ENCODE peak calls at places on chromosomes 16 and 17, in ten cellular contexts. One of them, this sample, is unnamed.

GRCh38 chr16:1119766-1120611 is 23.9 kb upstream of the C1QTNF8 start:
- DNase-seq in ascending aorta: no peak
- DNase-seq in AG04450: no peak
- DNase-seq in left ventricle myocardium inferior: no peak
- DNase-seq in neuronal stem cell: no peak
- DNase-seq in OCI-LY7: peak; percentile 46
- DNase-seq in AG10803: no peak
- DNase-seq in A549: no peak
- DNase-seq in lung: no peak
- DNase-seq in fibroblast of lung: no peak
- DNase-seq in this sample: no peak

GRCh38 chr16:582218-582613 is 7.7 kb upstream of the RAB40C start:
- DNase-seq in left ventricle myocardium inferior: no peak
- DNase-seq in A549: no peak
- DNase-seq in AG04450: no peak
- DNase-seq in OCI-LY7: no peak
- DNase-seq in ascending aorta: no peak
- DNase-seq in AG10803: no peak
- DNase-seq in neuronal stem cell: no peak
- DNase-seq in lung: no peak
- DNase-seq in fibroblast of lung: no peak
- DNase-seq in this sample: no peak

GRCh38 chr16:68084504-68085258 is 489 bp upstream of the NFATC3 start:
- DNase-seq in A549: peak; percentile 73
- DNase-seq in neuronal stem cell: peak; percentile 96
- DNase-seq in ascending aorta: peak; percentile 95
- DNase-seq in fibroblast of lung: peak; percentile 82
- DNase-seq in OCI-LY7: peak; percentile 93
- DNase-seq in left ventricle myocardium inferior: peak; percentile 92
- DNase-seq in lung: peak; percentile 89
- DNase-seq in AG04450: no peak
- DNase-seq in AG10803: peak; percentile 69
- DNase-seq in this sample: no peak

GRCh38 chr17:7885357-7886226 is 3.0 kb upstream of the CHD3 start:
- DNase-seq in A549: peak; percentile 48
- DNase-seq in ascending aorta: peak; percentile 72
- DNase-seq in neuronal stem cell: peak; percentile 70
- DNase-seq in left ventricle myocardium inferior: peak; percentile 36
- DNase-seq in AG04450: no peak
- DNase-seq in OCI-LY7: peak; percentile 68
- DNase-seq in AG10803: no peak
- DNase-seq in lung: peak; percentile 59
- DNase-seq in fibroblast of lung: peak; percentile 32
- DNase-seq in this sample: peak; percentile 43

GRCh38 chr17:61407211-61407911 is 7.7 kb downstream of the TBX2 start:
- DNase-seq in AG10803: no peak
- DNase-seq in fibroblast of lung: peak; percentile 51
- DNase-seq in OCI-LY7: no peak
- DNase-seq in ascending aorta: peak; percentile 58
- DNase-seq in neuronal stem cell: no peak
- DNase-seq in lung: no peak
- DNase-seq in left ventricle myocardium inferior: no peak
- DNase-seq in AG04450: no peak
- DNase-seq in A549: no peak
- DNase-seq in this sample: no peak

GRCh38 chr17:40820228-40820838 is 2.1 kb downstream of the KRT10 start:
- DNase-seq in A549: no peak
- DNase-seq in neuronal stem cell: no peak
- DNase-seq in AG10803: no peak
- DNase-seq in fibroblast of lung: no peak
- DNase-seq in OCI-LY7: no peak
- DNase-seq in left ventricle myocardium inferior: no peak
- DNase-seq in lung: no peak
- DNase-seq in AG04450: no peak
- DNase-seq in ascending aorta: no peak
- DNase-seq in this sample: no peak

GRCh38 chr16:54006693-54007092 is 279.9 kb downstream of the IRX3 start:
- DNase-seq in lung: no peak
- DNase-seq in A549: no peak
- DNase-seq in AG10803: no peak
- DNase-seq in left ventricle myocardium inferior: no peak
- DNase-seq in OCI-LY7: no peak
- DNase-seq in neuronal stem cell: no peak
- DNase-seq in AG04450: no peak
- DNase-seq in fibroblast of lung: no peak
- DNase-seq in ascending aorta: no peak
- DNase-seq in this sample: no peak

GRCh38 chr17:37294888-37295287 is 80.9 kb upstream of the C17orf78 start:
- DNase-seq in OCI-LY7: no peak
- DNase-seq in ascending aorta: no peak
- DNase-seq in A549: no peak
- DNase-seq in lung: no peak
- DNase-seq in neuronal stem cell: no peak
- DNase-seq in left ventricle myocardium inferior: no peak
- DNase-seq in fibroblast of lung: no peak
- DNase-seq in AG04450: no peak
- DNase-seq in AG10803: no peak
- DNase-seq in this sample: no peak

GRCh38 chr16:23803591-23804123 is 32.1 kb upstream of the PRKCB start:
- DNase-seq in neuronal stem cell: peak; percentile 26
- DNase-seq in A549: peak; percentile 60
- DNase-seq in AG04450: no peak
- DNase-seq in ascending aorta: peak; percentile 64
- DNase-seq in fibroblast of lung: peak; percentile 16
- DNase-seq in left ventricle myocardium inferior: peak; percentile 20
- DNase-seq in lung: peak; percentile 48
- DNase-seq in OCI-LY7: peak; percentile 87
- DNase-seq in AG10803: peak; percentile 8
- DNase-seq in this sample: no peak

GRCh38 chr17:40122944-40123810 is 1.4 kb downstream of the MSL1 start:
- DNase-seq in lung: peak; percentile 55
- DNase-seq in AG04450: no peak
- DNase-seq in left ventricle myocardium inferior: peak; percentile 45
- DNase-seq in OCI-LY7: peak; percentile 73
- DNase-seq in fibroblast of lung: peak; percentile 45
- DNase-seq in neuronal stem cell: no peak
- DNase-seq in AG10803: peak; percentile 34
- DNase-seq in A549: peak; percentile 72
- DNase-seq in ascending aorta: no peak
- DNase-seq in this sample: no peak

GRCh38 chr16:926715-927114 is 44.1 kb downstream of the LMF1 start:
- DNase-seq in OCI-LY7: no peak
- DNase-seq in AG04450: no peak
- DNase-seq in AG10803: no peak
- DNase-seq in left ventricle myocardium inferior: no peak
- DNase-seq in neuronal stem cell: no peak
- DNase-seq in fibroblast of lung: no peak
- DNase-seq in lung: no peak
- DNase-seq in A549: no peak
- DNase-seq in ascending aorta: no peak
- DNase-seq in this sample: no peak

GRCh38 chr17:8965394-8966168 is at the start of gene PIK3R5:
- DNase-seq in AG10803: no peak
- DNase-seq in ascending aorta: no peak
- DNase-seq in lung: peak; percentile 68
- DNase-seq in OCI-LY7: peak; percentile 77
- DNase-seq in left ventricle myocardium inferior: peak; percentile 50
- DNase-seq in AG04450: no peak
- DNase-seq in A549: no peak
- DNase-seq in neuronal stem cell: peak; percentile 40
- DNase-seq in fibroblast of lung: no peak
- DNase-seq in this sample: no peak

GRCh38 chr17:2137342-2138098 is 82.6 kb downstream of the HIC1 start:
- DNase-seq in neuronal stem cell: peak; percentile 64
- DNase-seq in A549: no peak
- DNase-seq in AG10803: peak; percentile 83
- DNase-seq in left ventricle myocardium inferior: no peak
- DNase-seq in fibroblast of lung: peak; percentile 82
- DNase-seq in OCI-LY7: peak; percentile 66
- DNase-seq in AG04450: no peak
- DNase-seq in ascending aorta: no peak
- DNase-seq in lung: no peak
- DNase-seq in this sample: peak; percentile 47

GRCh38 chr17:49223517-49224197 is 6.9 kb downstream of the PHOSPHO1 start:
- DNase-seq in left ventricle myocardium inferior: peak; percentile 63
- DNase-seq in lung: peak; percentile 57
- DNase-seq in ascending aorta: no peak
- DNase-seq in AG04450: no peak
- DNase-seq in fibroblast of lung: no peak
- DNase-seq in OCI-LY7: peak; percentile 59
- DNase-seq in A549: peak; percentile 52
- DNase-seq in AG10803: no peak
- DNase-seq in neuronal stem cell: peak; percentile 67
- DNase-seq in this sample: no peak

GRCh38 chr16:29664133-29664912 is 1.3 kb downstream of the SPN start:
- DNase-seq in ascending aorta: no peak
- DNase-seq in lung: no peak
- DNase-seq in neuronal stem cell: no peak
- DNase-seq in AG04450: no peak
- DNase-seq in fibroblast of lung: no peak
- DNase-seq in OCI-LY7: peak; percentile 83
- DNase-seq in left ventricle myocardium inferior: no peak
- DNase-seq in A549: no peak
- DNase-seq in AG10803: no peak
- DNase-seq in this sample: no peak

GRCh38 chr17:378068-378467 is 25.5 kb upstream of the RPH3AL start:
- DNase-seq in AG04450: no peak
- DNase-seq in left ventricle myocardium inferior: no peak
- DNase-seq in neuronal stem cell: no peak
- DNase-seq in lung: no peak
- DNase-seq in OCI-LY7: no peak
- DNase-seq in AG10803: no peak
- DNase-seq in ascending aorta: no peak
- DNase-seq in fibroblast of lung: no peak
- DNase-seq in A549: no peak
- DNase-seq in this sample: no peak

GRCh38 chr17:21278304-21279197 is 6.0 kb upstream of the MAP2K3 start:
- DNase-seq in lung: peak; percentile 77
- DNase-seq in OCI-LY7: peak; percentile 85
- DNase-seq in AG10803: peak; percentile 52
- DNase-seq in A549: no peak
- DNase-seq in fibroblast of lung: no peak
- DNase-seq in left ventricle myocardium inferior: peak; percentile 20
- DNase-seq in AG04450: no peak
- DNase-seq in ascending aorta: no peak
- DNase-seq in neuronal stem cell: no peak
- DNase-seq in this sample: no peak
- H3K4me3 ChIP-seq in lung: no peak overlapping the region
- H3K4me3 ChIP-seq in OCI-LY7: no peak overlapping the region
- H3K4me3 ChIP-seq in AG10803: no peak overlapping the region
- H3K4me3 ChIP-seq in A549: no peak overlapping the region
- H3K4me3 ChIP-seq in fibroblast of lung: no peak overlapping the region
- H3K4me3 ChIP-seq in left ventricle myocardium inferior: no peak overlapping the region
- H3K4me3 ChIP-seq in AG04450: no peak overlapping the region
- H3K4me3 ChIP-seq in ascending aorta: no peak overlapping the region
- H3K4me3 ChIP-seq in neuronal stem cell: no peak overlapping the region
- H3K4me3 ChIP-seq in this sample: no peak overlapping the region

DNA sequence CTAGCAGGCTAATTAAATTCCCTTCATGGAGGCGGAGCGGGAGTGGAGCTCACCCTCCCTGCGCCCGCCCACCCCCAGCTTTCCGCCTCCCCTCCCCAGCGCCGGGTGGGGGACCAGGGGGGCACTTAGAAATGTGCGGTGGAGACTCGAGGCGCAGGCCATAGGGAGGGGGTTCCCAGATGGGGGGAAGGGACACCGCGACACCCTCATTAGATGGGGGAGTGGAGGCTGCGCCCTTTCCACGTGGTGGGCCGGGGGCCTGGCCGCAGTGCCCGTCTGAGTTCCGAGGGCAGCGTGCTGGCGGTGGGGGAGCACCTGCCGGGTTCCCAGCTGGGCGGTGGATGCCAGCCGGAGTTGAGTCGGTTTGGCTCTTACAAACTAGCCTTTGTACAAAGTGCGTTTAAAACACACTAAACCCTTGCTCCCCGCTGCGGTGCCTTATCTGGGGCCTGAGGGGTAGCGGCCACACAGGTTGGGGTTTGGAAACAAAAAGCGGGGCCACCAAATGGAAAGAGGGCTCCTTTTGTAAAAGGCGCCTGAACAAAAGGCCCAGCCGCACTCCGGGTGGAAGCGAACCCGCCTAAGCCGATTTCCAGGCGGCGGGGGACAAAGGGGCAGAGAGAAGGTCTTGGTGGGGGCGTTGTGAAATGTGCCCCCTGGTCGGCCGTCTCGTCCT is 1.4 kb downstream of the GSE1 start:
- DNase-seq in left ventricle myocardium inferior: no peak
- DNase-seq in A549: no peak
- DNase-seq in AG04450: no peak
- DNase-seq in fibroblast of lung: no peak
- DNase-seq in OCI-LY7: peak; percentile 29
- DNase-seq in lung: no peak
- DNase-seq in AG10803: no peak
- DNase-seq in neuronal stem cell: peak; percentile 72
- DNase-seq in ascending aorta: no peak
- DNase-seq in this sample: no peak
- H3K4me3 ChIP-seq in left ventricle myocardium inferior: peak overlapping the region; percentile 82
- H3K4me3 ChIP-seq in A549: peak overlapping the region; percentile 96
- H3K4me3 ChIP-seq in AG04450: peak overlapping the region; percentile 59
- H3K4me3 ChIP-seq in fibroblast of lung: no peak overlapping the region
- H3K4me3 ChIP-seq in OCI-LY7: peak overlapping the region; percentile 76
- H3K4me3 ChIP-seq in lung: peak overlapping the region; percentile 19
- H3K4me3 ChIP-seq in AG10803: peak overlapping the region; percentile 65
- H3K4me3 ChIP-seq in neuronal stem cell: no peak overlapping the region
- H3K4me3 ChIP-seq in ascending aorta: peak overlapping the region; percentile 83
- H3K4me3 ChIP-seq in this sample: no peak overlapping the region

GRCh38 chr17:38590988-38591758 is 14.6 kb downstream of the SRCIN1 start:
- DNase-seq in ascending aorta: no peak
- DNase-seq in AG10803: no peak
- DNase-seq in AG04450: no peak
- DNase-seq in A549: no peak
- DNase-seq in lung: peak; percentile 54
- DNase-seq in OCI-LY7: peak; percentile 76
- DNase-seq in fibroblast of lung: no peak
- DNase-seq in left ventricle myocardium inferior: no peak
- DNase-seq in neuronal stem cell: no peak
- DNase-seq in this sample: no peak
- H3K4me3 ChIP-seq in ascending aorta: no peak overlapping the region
- H3K4me3 ChIP-seq in AG10803: no peak overlapping the region
- H3K4me3 ChIP-seq in AG04450: no peak overlapping the region
- H3K4me3 ChIP-seq in A549: no peak overlapping the region
- H3K4me3 ChIP-seq in lung: no peak overlapping the region
- H3K4me3 ChIP-seq in OCI-LY7: peak overlapping the region; percentile 2
- H3K4me3 ChIP-seq in fibroblast of lung: no peak overlapping the region
- H3K4me3 ChIP-seq in left ventricle myocardium inferior: no peak overlapping the region
- H3K4me3 ChIP-seq in neuronal stem cell: no peak overlapping the region
- H3K4me3 ChIP-seq in this sample: no peak overlapping the region

DNA sequence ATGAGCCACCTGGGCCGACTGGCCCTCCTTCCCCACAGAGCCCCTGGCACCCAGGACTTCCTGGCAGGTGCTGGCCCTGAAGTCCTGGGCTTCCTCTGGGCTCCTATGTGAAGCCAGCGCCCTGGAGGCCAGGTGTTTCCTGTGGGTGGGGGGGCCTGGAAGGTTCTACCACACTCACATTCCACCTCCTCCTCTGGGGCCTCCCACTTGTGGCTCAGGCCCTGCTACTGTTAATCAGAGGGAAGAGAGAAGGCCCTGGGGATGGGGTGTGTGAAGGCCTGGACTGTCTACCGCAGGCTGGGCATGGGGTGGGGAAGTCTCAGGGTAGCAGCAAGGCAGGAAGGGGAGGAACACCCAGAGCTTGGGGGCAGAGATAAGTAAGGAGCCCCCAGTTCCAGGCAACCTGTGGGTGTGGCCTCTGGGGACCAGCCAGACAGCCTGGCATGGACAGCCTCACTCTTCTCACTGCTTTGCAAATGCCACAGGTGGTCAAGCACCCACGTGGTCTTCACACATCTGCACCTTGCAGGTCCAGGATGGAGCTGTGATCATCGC is 111.9 kb upstream of the TNRC6C start:
- DNase-seq in left ventricle myocardium inferior: peak; percentile 12
- DNase-seq in A549: no peak
- DNase-seq in neuronal stem cell: no peak
- DNase-seq in fibroblast of lung: no peak
- DNase-seq in AG10803: no peak
- DNase-seq in lung: no peak
- DNase-seq in AG04450: no peak
- DNase-seq in ascending aorta: no peak
- DNase-seq in OCI-LY7: peak; percentile 85
- DNase-seq in this sample: no peak
- H3K4me3 ChIP-seq in left ventricle myocardium inferior: no peak overlapping the region
- H3K4me3 ChIP-seq in A549: no peak overlapping the region
- H3K4me3 ChIP-seq in neuronal stem cell: no peak overlapping the region
- H3K4me3 ChIP-seq in fibroblast of lung: no peak overlapping the region
- H3K4me3 ChIP-seq in AG10803: no peak overlapping the region
- H3K4me3 ChIP-seq in lung: no peak overlapping the region
- H3K4me3 ChIP-seq in AG04450: no peak overlapping the region
- H3K4me3 ChIP-seq in ascending aorta: no peak overlapping the region
- H3K4me3 ChIP-seq in OCI-LY7: no peak overlapping the region
- H3K4me3 ChIP-seq in this sample: no peak overlapping the region